ENCODE peak calls at places on chromosomes 5 and 9, in six cellular contexts. K, L, U, E, N and R are unnamed samples.

GRCh38 chr5:171808951-171809350 is 23.3 kb downstream of the SMIM23 start:
- DNase-seq in K (no peak), L (no peak), U (no peak), E (no peak), N (no peak), R (no peak)

GRCh38 chr5:160961761-160962160 is 109.8 kb upstream of the ATP10B start:
- DNase-seq in K (no peak), L (no peak), U (no peak), E (no peak), N (no peak), R (no peak)

GRCh38 chr5:142426129-142426641 is 101.4 kb upstream of the SPRY4 start:
- DNase-seq in K (no peak), L (peak), U (peak), E (no peak), N (no peak), R (peak)

GRCh38 chr5:143200781-143201398 is 202.6 kb downstream of the NR3C1 start:
- DNase-seq in K (no peak), L (no peak), U (peak), E (no peak), N (no peak), R (no peak)

GRCh38 chr5:91643796-91644195 is 260.7 kb upstream of the ARRDC3 start:
- DNase-seq in K (no peak), L (no peak), U (no peak), E (no peak), N (no peak), R (no peak)

GRCh38 chr5:148909766-148910165 is 83.4 kb downstream of the ADRB2 start:
- DNase-seq in K (no peak), L (no peak), U (no peak), E (no peak), N (no peak), R (no peak)

GRCh38 chr5:56045469-56045868 is 50.7 kb upstream of the IL6ST start:
- DNase-seq in K (no peak), L (no peak), U (no peak), E (no peak), N (no peak), R (no peak)

GRCh38 chr9:134055981-134056461 is 11.8 kb downstream of the BRD3 start:
- DNase-seq in K (peak), L (peak), U (peak), E (no peak), N (peak), R (peak)

GRCh38 chr5:79395296-79395695 is 118.6 kb downstream of the HOMER1 start:
- DNase-seq in K (no peak), L (no peak), U (no peak), E (no peak), N (no peak), R (no peak)

GRCh38 chr5:159961761-159962160 is 45.5 kb downstream of the ADRA1B start:
- DNase-seq in K (no peak), L (no peak), U (no peak), E (no peak), N (no peak), R (no peak)

GRCh38 chr5:173518856-173519255 is 97.6 kb downstream of the BOD1 start:
- DNase-seq in K (no peak), L (no peak), U (no peak), E (no peak), N (no peak), R (no peak)

GRCh38 chr5:88772831-88773230 is 110.2 kb downstream of the MEF2C start:
- DNase-seq in K (no peak), L (no peak), U (no peak), E (no peak), N (no peak), R (no peak)

GRCh38 chr5:169566202-169566601 is 17.4 kb upstream of the SPDL1 start:
- DNase-seq in K (no peak), L (no peak), U (no peak), E (no peak), N (no peak), R (no peak)

GRCh38 chr5:159536626-159537025 is 206.3 kb upstream of the IL12B start:
- DNase-seq in K (no peak), L (no peak), U (no peak), E (no peak), N (no peak), R (no peak)

GRCh38 chr5:75016896-75017295 is 35.5 kb downstream of the GCNT4 start:
- DNase-seq in K (no peak), L (no peak), U (no peak), E (no peak), N (no peak), R (no peak)

DNA sequence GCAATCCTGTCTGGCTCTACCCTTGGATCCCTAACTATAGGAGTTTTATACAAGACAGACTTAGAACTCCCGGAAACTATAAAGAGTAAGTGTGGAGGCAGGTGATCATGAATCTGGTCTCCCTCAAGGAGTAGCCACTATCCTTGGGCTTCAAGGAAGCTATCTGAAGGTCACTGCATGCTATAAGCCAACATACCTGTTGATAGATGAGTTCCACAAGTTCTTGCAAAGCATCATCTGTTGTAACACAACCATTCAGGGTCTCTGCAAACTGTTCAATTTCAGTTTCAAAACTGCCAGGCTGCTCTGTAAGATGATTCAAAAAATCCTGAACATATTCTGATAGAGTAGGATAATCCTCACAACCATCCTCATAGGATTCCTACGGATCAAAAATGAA is 9.3 kb downstream of the PAIP1 start:
- DNase-seq in K (no peak), L (no peak), U (no peak), E (no peak), N (no peak), R (no peak)
- H3K27ac ChIP-seq in K (no peak), L (no peak), U (no peak), E (no peak), N (no peak), R (no peak)

GRCh38 chr5:38831909-38832308 is 13.9 kb upstream of the OSMR start:
- DNase-seq in K (no peak), L (no peak), U (no peak), E (no peak), N (no peak), R (no peak)
- TF ChIP-seq CTCF in K (peak), L (no peak), U (peak), E (peak), N (no peak), R (no peak)

DNA sequence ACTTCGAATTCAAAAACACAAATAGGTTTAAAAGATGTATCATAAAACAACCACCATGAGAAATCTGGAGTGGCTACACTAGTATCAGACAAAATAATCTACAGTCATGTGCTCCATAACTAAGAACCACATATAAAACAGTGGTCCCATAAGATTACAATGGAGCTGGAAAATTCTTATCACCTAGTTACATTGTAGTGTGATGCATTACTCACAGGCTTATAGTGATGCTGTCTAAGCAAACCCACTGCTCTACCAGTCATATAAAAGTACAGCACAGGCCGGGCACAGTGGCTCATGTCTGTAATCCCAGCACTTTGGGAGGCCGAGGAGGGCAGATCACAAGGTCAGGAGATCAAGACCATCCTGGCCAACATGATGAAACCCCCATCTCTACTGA is 160.1 kb downstream of the ROR2 start:
- DNase-seq in K (no peak), L (peak), U (no peak), E (no peak), N (no peak), R (no peak)
- H3K27ac ChIP-seq in K (no peak), L (no peak), U (no peak), E (no peak), N (no peak), R (no peak)

DNA sequence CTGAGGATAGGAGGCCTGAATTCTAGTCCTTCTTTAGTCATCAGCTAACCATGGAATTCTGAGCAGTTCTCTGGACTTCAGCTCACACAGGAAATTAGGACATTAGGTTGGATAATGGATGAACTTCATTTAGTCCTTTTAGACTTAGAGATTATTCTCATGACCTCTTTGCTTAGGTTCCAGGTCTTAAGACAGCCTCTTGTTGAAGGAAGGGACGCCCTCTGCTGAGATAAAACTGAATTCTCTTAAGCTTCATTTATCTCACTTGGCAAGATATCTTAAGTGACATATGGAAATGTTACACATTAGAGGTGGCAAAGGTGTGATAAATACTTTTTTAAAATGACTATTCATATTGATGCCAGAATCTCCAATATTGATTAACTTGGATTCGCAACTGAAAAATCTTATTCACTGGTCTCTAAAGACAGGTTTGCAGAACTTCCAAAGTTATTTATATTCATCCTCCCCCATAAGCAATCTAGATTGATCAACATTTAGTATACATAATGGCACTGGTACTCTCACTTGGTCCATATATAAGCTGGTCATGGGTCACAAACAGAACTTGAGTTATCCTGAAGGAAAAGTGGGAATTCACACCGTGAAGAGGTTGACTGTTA is 16.9 kb upstream of the ZNF366 start:
- DNase-seq in K (no peak), L (no peak), U (no peak), E (peak), N (no peak), R (no peak)
- TF ChIP-seq CTCF in K (peak), L (no peak), U (peak), E (peak), N (peak), R (peak)

DNA sequence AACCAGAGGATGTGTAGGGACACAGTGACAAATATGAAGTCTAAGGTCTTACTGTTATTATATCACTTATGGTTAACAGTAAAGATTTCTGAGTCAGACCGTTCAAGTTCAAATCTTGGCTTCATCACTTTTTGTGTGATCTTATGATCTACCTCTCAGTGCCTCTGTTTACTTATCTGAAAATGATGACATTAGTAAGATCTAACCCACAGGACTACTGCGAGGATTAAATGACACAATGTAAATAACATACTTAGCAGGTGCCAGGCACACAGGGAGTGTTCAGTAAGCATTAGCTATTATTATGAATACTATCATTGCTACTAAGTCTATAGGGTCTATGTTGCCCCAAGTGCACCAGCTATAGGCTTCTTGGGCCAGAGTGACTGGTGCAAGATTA is 2.0 kb downstream of the IRF1 start:
- DNase-seq in K (no peak), L (no peak), U (no peak), E (no peak), N (no peak), R (no peak)
- H3K27ac ChIP-seq in K (peak), L (peak), U (peak), E (no peak), N (no peak), R (peak)

GRCh38 chr9:122060481-122060880 is 32.6 kb downstream of the TTLL11 start:
- DNase-seq in K (no peak), L (no peak), U (no peak), E (no peak), N (no peak), R (no peak)

GRCh38 chr9:122058051-122058450 is 35.1 kb downstream of the TTLL11 start:
- DNase-seq in K (no peak), L (no peak), U (no peak), E (no peak), N (no peak), R (no peak)

GRCh38 chr9:122058707-122059106 is 34.4 kb downstream of the TTLL11 start:
- DNase-seq in K (no peak), L (no peak), U (no peak), E (no peak), N (no peak), R (no peak)

GRCh38 chr9:122057211-122057610 is 35.9 kb downstream of the TTLL11 start:
- DNase-seq in K (no peak), L (no peak), U (no peak), E (no peak), N (no peak), R (no peak)

GRCh38 chr9:122059214-122059978 is 33.7 kb downstream of the TTLL11 start:
- DNase-seq in K (no peak), L (no peak), U (no peak), E (no peak), N (no peak), R (no peak)
- TF ChIP-seq CTCF in K (no peak), L (no peak), U (no peak), E (no peak), N (no peak), R (no peak)

DNA sequence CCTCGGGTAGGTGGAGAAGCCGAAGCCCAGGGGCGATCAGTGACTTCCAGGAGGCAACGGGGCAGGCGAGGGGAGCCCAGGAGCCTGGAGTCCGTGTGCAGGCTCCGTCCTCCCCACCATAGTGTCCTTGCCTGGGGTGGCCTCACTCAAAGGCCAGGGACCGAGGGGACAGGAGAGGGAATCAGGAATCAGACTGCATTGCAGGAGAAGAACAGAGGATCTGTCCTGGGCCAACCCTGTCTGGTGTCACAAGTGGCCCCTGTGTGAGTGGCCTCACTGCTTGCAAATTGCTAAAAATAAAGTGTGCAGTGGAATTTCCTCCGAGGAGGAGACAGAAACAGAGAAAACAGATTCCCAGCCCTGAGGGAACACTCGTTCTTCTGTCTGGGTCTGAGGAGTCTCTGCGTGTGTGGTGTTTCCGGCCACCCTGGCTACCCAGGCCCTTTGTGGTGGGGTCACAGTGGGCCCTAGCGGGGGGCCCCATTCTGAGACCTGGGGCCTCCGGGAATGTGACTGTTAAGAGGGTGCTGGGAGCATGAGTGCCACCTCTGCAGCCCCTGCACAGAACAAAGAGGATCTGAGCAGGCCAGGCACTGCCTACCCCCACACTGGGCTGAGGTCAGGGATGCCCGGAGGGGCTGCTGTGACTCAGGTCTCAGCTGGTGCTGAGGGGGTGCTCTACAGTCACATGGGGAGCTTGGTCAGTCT is 7.5 kb downstream of the TRAF1 start:
- DNase-seq in K (no peak), L (peak), U (peak), E (no peak), N (no peak), R (no peak)
- H3K27ac ChIP-seq in K (peak), L (peak), U (peak), E (no peak), N (peak), R (peak)